ENCODE peak calls at places on chromosomes 7 and 10, in six cellular contexts. F is stimulated activated CD4-positive, alpha-beta T cell treated with anti-CD3 and anti-CD28 coated beads, Interleukin-2, amount 100 ng/mL, for 48 hours; W is GM23248; L is testis; Q is GM10248; E is HL-60. I is an unnamed sample.

GRCh38 chr7:84191261-84191660 is 3.3 kb downstream of the SEMA3A start:
- DNase-seq in L (no peak), E (no peak), Q (no peak), W (peak), F (no peak), I (no peak)

GRCh38 chr7:132125096-132125495 is 451.2 kb downstream of the PLXNA4 start:
- DNase-seq in L (no peak), F (no peak), W (no peak), Q (no peak), E (no peak), I (no peak)

GRCh38 chr10:22486431-22486830 is 141.1 kb downstream of the SPAG6 start:
- DNase-seq in Q (no peak), E (no peak), F (no peak), L (no peak), W (no peak), I (no peak)

GRCh38 chr10:71969929-71970328 is 5.7 kb downstream of the CHST3 start:
- DNase-seq in F (no peak), W (no peak), L (no peak), E (no peak), Q (no peak), I (no peak)

GRCh38 chr7:111931016-111931517 is 275.1 kb downstream of the DOCK4 start:
- DNase-seq in E (no peak), W (peak), Q (no peak), F (no peak), L (no peak), I (no peak)

GRCh38 chr7:114921636-114922150 is at the start of gene MDFIC:
- DNase-seq in F (no peak), W (no peak), Q (no peak), L (peak), E (no peak), I (no peak)

GRCh38 chr10:129845081-129845823 is 118.8 kb downstream of the EBF3 start:
- DNase-seq in E (no peak), W (no peak), F (no peak), L (no peak), Q (no peak), I (no peak)

GRCh38 chr7:6612819-6613218 is 2.6 kb upstream of the ZNF853 start:
- DNase-seq in L (no peak), W (no peak), F (no peak), E (no peak), Q (no peak), I (no peak)

GRCh38 chr10:4623757-4624420 is 202.1 kb upstream of the AKR1E2 start:
- DNase-seq in F (no peak), W (peak), E (no peak), L (no peak), Q (no peak), I (no peak)

GRCh38 chr7:116653204-116653603 is 18.8 kb upstream of the MET start:
- DNase-seq in W (peak), L (no peak), Q (no peak), E (no peak), F (no peak), I (no peak)

GRCh38 chr7:35676211-35676610 is 18.7 kb downstream of the HERPUD2 start:
- DNase-seq in L (no peak), Q (no peak), E (no peak), W (no peak), F (no peak), I (no peak)

GRCh38 chr10:125035136-125035535 is 93.2 kb downstream of the ZRANB1 start:
- DNase-seq in L (no peak), W (peak), Q (no peak), E (no peak), F (no peak), I (no peak)

GRCh38 chr7:74027683-74028320 is at the start of gene ELN:
- DNase-seq in L (peak), Q (no peak), E (no peak), F (no peak), W (peak), I (no peak)

I was measured in GF-D8.